ENCODE peak calls at places on chromosome 18, in ten cellular contexts. N is CD8-positive, alpha-beta memory T cell; K is GM04504; P is 8988T; U is SK-N-DZ; S is progenitor cell of endocrine pancreas; H is mammary epithelial cell; Q is stimulated activated CD8-positive, alpha-beta memory T cell treated with anti-CD3 and anti-CD28 coated beads, Interleukin-4, amount 100 ng/mL, for 1 hour; O is Panc1; D is T-helper 1 cell. M is an unnamed sample.

GRCh38 chr18:3481696-3482210 is 31.8 kb downstream of the TGIF1 start:
- DNase-seq in N (no peak), K (no peak), P (peak), U (peak), S (no peak), H (no peak), Q (no peak), O (no peak), D (no peak), M (no peak)

GRCh38 chr18:48023334-48024008 is 93.0 kb upstream of the SMAD2 start:
- DNase-seq in N (no peak), K (no peak), P (peak), U (peak), S (no peak), H (peak), Q (no peak), O (no peak), D (no peak), M (no peak)

GRCh38 chr18:59429608-59430007 is 70.5 kb upstream of the LMAN1 start:
- DNase-seq in N (no peak), K (no peak), P (no peak), U (peak), S (no peak), H (no peak), Q (no peak), O (no peak), D (no peak), M (no peak)

GRCh38 chr18:58922995-58923394 is 58.3 kb downstream of the ZNF532 start:
- DNase-seq in N (no peak), K (no peak), P (no peak), U (no peak), S (no peak), H (no peak), Q (no peak), O (no peak), D (no peak), M (no peak)

GRCh38 chr18:12604445-12605007 is 53.4 kb downstream of the SPIRE1 start:
- DNase-seq in N (no peak), K (no peak), P (no peak), U (no peak), S (no peak), H (no peak), Q (no peak), O (no peak), D (no peak), M (no peak)

GRCh38 chr18:3595282-3596273 is 145.6 kb downstream of the TGIF1 start:
- DNase-seq in N (no peak), K (peak), P (no peak), U (no peak), S (no peak), H (peak), Q (no peak), O (peak), D (no peak), M (no peak)

GRCh38 chr18:1872274-1872673 is 699.0 kb downstream of the METTL4 start:
- DNase-seq in N (no peak), K (no peak), P (no peak), U (no peak), S (no peak), H (no peak), Q (no peak), O (no peak), D (no peak), M (no peak)

GRCh38 chr18:70373062-70373519 is 84.2 kb downstream of the SOCS6 start:
- DNase-seq in N (no peak), K (peak), P (no peak), U (no peak), S (no peak), H (peak), Q (no peak), O (peak), D (no peak), M (no peak)

GRCh38 chr18:47754311-47755101 is 176.0 kb downstream of the SMAD2 start:
- DNase-seq in N (peak), K (no peak), P (peak), U (peak), S (peak), H (peak), Q (no peak), O (no peak), D (no peak), M (no peak)

GRCh38 chr18:32470713-32471633 is at the start of gene GAREM1:
- DNase-seq in N (peak), K (peak), P (peak), U (peak), S (peak), H (peak), Q (peak), O (peak), D (peak), M (peak)

M was measured in central memory CD8-positive, alpha-beta T cell.